ENCODE peak calls at places on chromosomes 12 and 14, in four cellular contexts. C, L, Q and E are unnamed samples.

GRCh38 chr12:68750506-68750905 is 4.5 kb downstream of the SLC35E3 start:
- DNase-seq in L (no peak), C (no peak), Q (no peak), E (no peak)

GRCh38 chr12:87848248-87848868 is 180.8 kb downstream of the C12orf50 start:
- DNase-seq in Q (peak; percentile 20), C (peak; percentile 25), L (peak; percentile 12), E (peak; percentile 73)

GRCh38 chr14:88312262-88312661 is 10.8 kb downstream of the KCNK10 start:
- DNase-seq in L (no peak), Q (no peak), C (no peak), E (no peak)

GRCh38 chr12:114665411-114666181 is 18.4 kb downstream of the TBX3 start:
- DNase-seq in Q (no peak), L (no peak), C (no peak), E (no peak)

GRCh38 chr14:77139540-77140342 is 1.9 kb downstream of the ZDHHC22 start:
- DNase-seq in L (no peak), Q (peak; percentile 69), C (peak; percentile 29), E (no peak)

GRCh38 chr14:44657688-44658388 is 150.8 kb upstream of the FSCB start:
- DNase-seq in C (peak; percentile 4), L (no peak), Q (no peak), E (no peak)

GRCh38 chr14:59208224-59208814 is 19.9 kb downstream of the DAAM1 start:
- DNase-seq in Q (peak; percentile 11), C (no peak), L (peak; percentile 65), E (no peak)

GRCh38 chr12:82880442-82880901 is 193.8 kb downstream of the TMTC2 start:
- DNase-seq in Q (no peak), C (no peak), L (no peak), E (peak; percentile 59)

GRCh38 chr14:92950773-92951172 is 27.8 kb downstream of the CHGA start:
- DNase-seq in Q (no peak), C (no peak), L (no peak), E (no peak)

GRCh38 chr14:63174760-63175191 is 29.5 kb upstream of the RHOJ start:
- DNase-seq in C (peak; percentile 45), L (no peak), Q (peak; percentile 5), E (peak; percentile 96)

GRCh38 chr12:31235868-31236395 is 90.0 kb downstream of the SINHCAF start:
- DNase-seq in Q (no peak), C (no peak), L (no peak), E (no peak)

GRCh38 chr14:91269076-91269991 is 24.8 kb upstream of the GPR68 start:
- DNase-seq in L (no peak), Q (no peak), C (no peak), E (no peak)

GRCh38 chr14:102979406-102979805 is 56.9 kb downstream of the AMN start:
- DNase-seq in Q (no peak), C (no peak), L (no peak), E (no peak)

GRCh38 chr14:50501642-50502041 is 30.7 kb downstream of the MAP4K5 start:
- DNase-seq in L (no peak), Q (no peak), C (no peak), E (peak; percentile 60)

GRCh38 chr14:76759589-76759988 is 1.7 kb upstream of the VASH1 start:
- DNase-seq in L (no peak), Q (no peak), C (no peak), E (no peak)

GRCh38 chr12:47079894-47080724 is at the start of gene AMIGO2:
- DNase-seq in C (no peak), Q (peak; percentile 57), L (no peak), E (peak; percentile 91)

GRCh38 chr14:34172477-34173368 is 221.8 kb upstream of the EGLN3 start:
- DNase-seq in Q (no peak), L (no peak), C (no peak), E (no peak)

GRCh38 chr14:70698288-70698687 is 56.6 kb downstream of the TTC9 start:
- DNase-seq in L (no peak), C (peak; percentile 29), Q (peak; percentile 37), E (no peak)

GRCh38 chr12:80156306-80156705 is 57.0 kb downstream of the OTOGL start:
- DNase-seq in Q (no peak), L (no peak), C (no peak), E (no peak)

GRCh38 chr12:6735448-6736191 is 11.8 kb downstream of the COPS7A start:
- DNase-seq in Q (peak; percentile 51), L (no peak), C (peak; percentile 46), E (peak; percentile 63)

GRCh38 chr14:89276424-89276975 is 140.5 kb downstream of the FOXN3 start:
- DNase-seq in C (no peak), Q (no peak), L (peak; percentile 94), E (no peak)

GRCh38 chr14:94036328-94037167 is 10.4 kb downstream of the OTUB2 start:
- DNase-seq in C (peak; percentile 73), L (no peak), Q (peak; percentile 70), E (peak; percentile 69)

GRCh38 chr14:103526247-103526913 is 2.6 kb upstream of the TRMT61A start:
- DNase-seq in Q (no peak), L (no peak), C (no peak), E (no peak)

GRCh38 chr12:2387051-2387834 is 334.5 kb downstream of the CACNA1C start:
- DNase-seq in C (no peak), Q (no peak), L (no peak), E (no peak)

GRCh38 chr14:27623782-27624181 is 1025.9 kb upstream of the NOVA1 start:
- DNase-seq in L (no peak), C (no peak), Q (no peak), E (no peak)

GRCh38 chr12:129868566-129868965 is 35.3 kb downstream of the TMEM132D start:
- DNase-seq in C (no peak), L (no peak), Q (peak; percentile 10), E (no peak)

GRCh38 chr12:53061404-53062010 is 11.6 kb downstream of the TNS2 start:
- DNase-seq in Q (peak; percentile 64), C (peak; percentile 92), L (no peak), E (no peak)

GRCh38 chr14:104820669-104821228 is 19.8 kb downstream of the ZBTB42 start:
- DNase-seq in C (peak; percentile 81), Q (no peak), L (no peak), E (peak; percentile 49)

GRCh38 chr12:107759410-107759809 is 1.5 kb downstream of the PRDM4 start:
- DNase-seq in L (no peak), Q (peak; percentile 53), C (peak; percentile 23), E (peak; percentile 65)

GRCh38 chr12:113086249-113087164 is 30.0 kb downstream of the DTX1 start:
- DNase-seq in Q (no peak), L (peak; percentile 62), C (peak; percentile 23), E (no peak)

GRCh38 chr14:50928002-50928635 is 16.2 kb downstream of the PYGL start:
- DNase-seq in Q (no peak), L (peak; percentile 7), C (no peak), E (no peak)

GRCh38 chr14:65972891-65973290 is 513.3 kb upstream of the CCDC196 start:
- DNase-seq in Q (no peak), C (no peak), L (no peak), E (no peak)

GRCh38 chr12:67014642-67015041 is 254.5 kb upstream of the CAND1 start:
- DNase-seq in Q (no peak), C (no peak), L (no peak), E (no peak)

GRCh38 chr12:3931721-3932120 is 58.5 kb upstream of the PARP11 start:
- DNase-seq in Q (no peak), C (no peak), L (no peak), E (no peak)

GRCh38 chr12:3930216-3930615 is 57.0 kb upstream of the PARP11 start:
- DNase-seq in C (no peak), L (no peak), Q (no peak), E (no peak)

GRCh38 chr12:3925621-3926020 is 52.4 kb upstream of the PARP11 start:
- DNase-seq in Q (no peak), L (no peak), C (no peak), E (no peak)

GRCh38 chr12:3931206-3931605 is 58.0 kb upstream of the PARP11 start:
- DNase-seq in C (no peak), Q (no peak), L (no peak), E (no peak)

DNA sequence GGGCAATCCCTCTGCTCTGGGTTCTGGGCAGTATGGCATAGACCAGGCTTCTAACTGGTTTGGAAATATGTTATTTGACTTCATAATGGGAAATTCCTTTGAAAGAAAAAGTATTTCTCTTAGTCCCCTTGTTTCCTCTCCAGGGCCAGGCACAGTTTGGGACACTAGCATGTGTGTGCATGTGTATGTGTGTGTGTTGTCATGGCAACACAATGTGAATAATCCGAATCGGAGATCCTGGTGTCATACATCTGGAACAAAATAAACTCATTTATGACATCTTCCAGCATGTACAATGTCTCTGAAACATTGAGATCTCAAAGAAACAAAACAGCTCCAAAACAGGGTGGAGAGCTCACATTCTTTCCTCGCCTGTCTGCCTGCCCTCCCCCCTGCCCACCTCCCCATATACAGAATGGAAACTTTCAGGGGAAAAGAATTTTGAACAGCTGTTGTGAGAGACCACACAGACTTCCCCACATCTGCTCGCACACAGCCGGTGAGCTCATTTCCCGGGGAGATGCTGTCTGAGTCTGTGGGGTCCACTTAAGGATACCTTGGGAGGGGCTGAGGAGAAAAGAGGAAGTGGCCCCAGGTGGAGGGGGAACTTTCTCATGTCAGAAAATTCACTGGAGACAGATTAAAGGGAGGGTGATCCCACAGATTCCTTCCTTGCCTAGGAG is 55.5 kb upstream of the PARP11 start:
- DNase-seq in L (no peak), C (no peak), Q (no peak), E (no peak)
- TF ChIP-seq MYC in L (no peak), C (no peak), Q (no peak), E (no peak)

GRCh38 chr12:15710860-15711510 is 78.2 kb downstream of the EPS8 start:
- DNase-seq in L (no peak), C (no peak), Q (no peak), E (no peak)
- TF ChIP-seq EZH2 in L (no peak), C (no peak), Q (no peak), E (no peak)

DNA sequence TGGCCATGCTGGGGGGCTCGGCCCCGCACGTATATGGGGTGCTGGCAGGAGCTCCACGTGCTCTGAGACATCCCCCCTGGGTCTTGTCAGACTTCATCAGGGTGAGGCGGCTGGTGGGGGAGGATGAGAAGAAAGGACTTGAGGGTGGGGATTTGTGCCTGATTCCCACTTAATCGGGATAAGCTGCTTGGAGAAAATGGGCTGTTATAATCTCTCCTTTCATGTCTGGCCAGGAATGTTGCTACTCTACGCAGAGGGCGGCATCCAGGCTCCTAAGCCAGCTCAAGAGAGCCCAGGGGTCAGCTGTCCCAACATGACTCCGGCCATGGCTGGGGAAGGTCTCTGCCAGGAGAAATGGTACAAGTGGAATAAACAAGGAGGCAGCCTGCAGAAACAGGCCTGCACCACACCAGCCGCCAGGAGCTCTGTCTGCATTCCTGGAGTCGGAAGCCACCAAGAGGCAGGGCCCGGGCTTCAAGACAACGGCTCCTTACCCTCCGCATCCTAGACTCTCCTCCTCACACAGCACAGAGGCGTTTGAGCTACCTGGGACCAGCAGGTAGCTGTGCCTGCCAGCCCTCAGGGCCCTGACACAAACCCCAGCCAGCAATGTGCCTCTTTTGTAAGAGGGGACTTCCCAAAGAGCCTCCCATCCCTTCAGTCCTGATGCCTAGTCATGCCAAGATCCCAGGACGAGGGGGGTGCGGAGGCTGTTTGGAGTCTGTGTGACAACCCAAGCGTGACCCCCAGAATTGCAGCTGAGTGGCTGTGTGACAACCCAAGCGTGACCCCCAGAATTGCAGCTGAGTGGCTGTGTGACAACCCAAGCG is 195.8 kb upstream of the DIO3 start:
- DNase-seq in L (no peak), C (no peak), Q (no peak), E (no peak)
- TF ChIP-seq MYC in L (no peak), C (no peak), Q (no peak), E (no peak)

DNA sequence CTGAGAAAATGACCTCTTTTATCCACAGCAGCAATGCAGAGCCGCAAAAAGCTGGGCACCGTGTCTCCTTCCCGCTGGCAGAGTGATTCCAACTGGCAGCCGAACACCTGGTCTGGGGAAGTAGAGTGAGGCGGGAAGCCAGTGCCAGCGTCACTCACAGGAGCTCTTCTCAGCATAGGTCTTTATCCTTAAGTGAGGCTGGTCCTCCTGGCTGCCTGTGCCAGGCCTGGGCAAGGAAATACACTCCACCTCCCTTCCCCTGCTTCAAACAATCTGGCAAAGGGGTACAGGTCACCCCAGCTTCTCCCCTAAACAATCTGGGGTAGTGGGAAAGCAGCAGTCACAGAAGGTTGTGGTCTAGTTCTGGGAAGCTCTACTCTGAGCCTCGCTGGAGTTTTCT is 4.8 kb downstream of the ARHGAP9 start:
- DNase-seq in C (no peak), Q (no peak), L (no peak), E (no peak)
- TF ChIP-seq EZH2 in C (no peak), Q (no peak), L (no peak), E (no peak)